ENCODE peak calls at places on chromosomes 13 and 19, in seven cellular contexts. V is COR-L47; T is body of pancreas; L is cardiac fibroblast; X is left ventricle myocardium superior; S is NCI-H1930; W is CD8-positive, alpha-beta T cell. H is an unnamed sample.
A peak's percentile ranks its signal among the peaks of the same experiment; 100 is the strongest.

GRCh38 chr13:69474286-69474685 is 633.3 kb upstream of the ATXN8OS start:
- DNase-seq in L (no peak), W (no peak), T (no peak), S (no peak), X (no peak), V (no peak), H (no peak)

GRCh38 chr19:38736036-38736412 is 8.2 kb downstream of the CAPN12 start:
- DNase-seq in T (peak; percentile 67), S (peak; percentile 46), V (no peak), W (peak; percentile 32), X (peak; percentile 68), L (no peak), H (peak; percentile 59)

GRCh38 chr19:48495391-48495790 is 16.2 kb downstream of the LMTK3 start:
- DNase-seq in X (no peak), L (peak; percentile 22), V (no peak), W (no peak), S (no peak), T (no peak), H (peak; percentile 44)

GRCh38 chr13:114070098-114070799 is 62.2 kb downstream of the RASA3 start:
- DNase-seq in T (no peak), S (no peak), L (no peak), W (no peak), V (no peak), X (no peak), H (no peak)

GRCh38 chr19:48190288-48191284 is 20.1 kb downstream of the ZSWIM9 start:
- DNase-seq in L (peak; percentile 39), X (no peak), V (peak; percentile 98), W (peak; percentile 27), T (peak; percentile 70), S (no peak), H (peak; percentile 43)

GRCh38 chr13:48586591-48587103 is 53.8 kb upstream of the RCBTB2 start:
- DNase-seq in V (no peak), W (no peak), S (no peak), L (no peak), X (peak; percentile 73), T (peak; percentile 21), H (no peak)

GRCh38 chr19:49591731-49592485 is 926 bp downstream of the PRR12 start:
- DNase-seq in V (peak; percentile 45), T (peak; percentile 43), W (no peak), S (peak; percentile 50), L (peak; percentile 40), X (peak; percentile 65), H (no peak)

GRCh38 chr13:110201114-110201513 is 105.8 kb downstream of the COL4A1 start:
- DNase-seq in V (no peak), X (no peak), S (no peak), L (no peak), W (no peak), T (no peak), H (no peak)

GRCh38 chr13:55566779-55567178 is 1573.9 kb upstream of the PRR20A start:
- DNase-seq in S (no peak), T (no peak), X (no peak), L (no peak), W (no peak), V (no peak), H (no peak)

GRCh38 chr13:85334187-85334586 is 465.0 kb downstream of the SLITRK6 start:
- DNase-seq in L (no peak), V (no peak), S (no peak), T (no peak), W (no peak), X (no peak), H (no peak)

GRCh38 chr19:9936151-9937000 is at the start of gene OLFM2:
- DNase-seq in T (peak; percentile 62), W (no peak), X (peak; percentile 58), V (no peak), S (no peak), L (no peak), H (no peak)

GRCh38 chr19:9702186-9702585 is 27.3 kb upstream of the ZNF562 start:
- DNase-seq in L (no peak), W (no peak), S (no peak), X (no peak), T (no peak), V (no peak), H (no peak)

GRCh38 chr13:48492123-48493075 is 40.5 kb downstream of the RCBTB2 start:
- DNase-seq in T (peak; percentile 49), V (no peak), S (no peak), L (peak; percentile 80), W (peak; percentile 27), X (peak; percentile 87), H (peak; percentile 74)

GRCh38 chr13:36154567-36155231 is 23.5 kb upstream of the DCLK1 start:
- DNase-seq in W (no peak), S (no peak), V (no peak), X (peak; percentile 56), L (peak; percentile 32), T (no peak), H (no peak)

GRCh38 chr13:45119469-45119989 is 781 bp upstream of the GTF2F2 start:
- DNase-seq in W (peak; percentile 50), S (no peak), L (peak; percentile 46), V (no peak), T (no peak), X (no peak), H (peak; percentile 27)

GRCh38 chr19:42422576-42423461 is 4.4 kb downstream of the LIPE start:
- DNase-seq in W (peak; percentile 21), T (no peak), V (no peak), L (no peak), S (peak; percentile 51), X (no peak), H (peak; percentile 68)

GRCh38 chr19:41328818-41329220 is 18.8 kb downstream of the CCDC97 start:
- DNase-seq in X (peak; percentile 43), T (no peak), S (no peak), L (no peak), V (no peak), W (no peak), H (no peak)

GRCh38 chr13:39047560-39047959 is 9.3 kb downstream of the NHLRC3 start:
- DNase-seq in T (peak; percentile 24), V (peak; percentile 12), X (no peak), W (no peak), S (no peak), L (no peak), H (no peak)

GRCh38 chr19:11377237-11377636 is 2.8 kb downstream of the SWSAP1 start:
- DNase-seq in L (peak; percentile 88), T (peak; percentile 26), W (no peak), S (no peak), X (no peak), V (no peak), H (peak; percentile 78)

GRCh38 chr19:39430675-39431593 is 4.8 kb downstream of the RPS16 start:
- DNase-seq in W (peak; percentile 38), T (no peak), S (no peak), V (no peak), X (no peak), L (peak; percentile 99), H (peak; percentile 75)

GRCh38 chr13:35771898-35772297 is 295.4 kb upstream of the MAB21L1 start:
- DNase-seq in S (no peak), V (no peak), W (no peak), L (peak; percentile 76), T (no peak), X (no peak), H (peak; percentile 89)

GRCh38 chr13:26247011-26247410 is 6.9 kb upstream of the CDK8 start:
- DNase-seq in W (no peak), V (no peak), X (no peak), L (no peak), T (no peak), S (no peak), H (no peak)